ENCODE peak calls at places on chromosome 3, in five cellular contexts. V is neuronal stem cell, G is H1, H is IMR-90, N is mesendoderm. J is an unnamed sample.

GRCh38 chr3:129599607-129600006 is 6.9 kb downstream of the PLXND1 start:
- DNase-seq in G (peak; percentile 69), H (peak; percentile 82), N (peak; percentile 96), V (no peak), J (peak; percentile 88)

GRCh38 chr3:64584193-64584592 is 103.6 kb downstream of the ADAMTS9 start:
- DNase-seq in H (no peak), G (no peak), V (no peak), N (no peak), J (no peak)

GRCh38 chr3:39378092-39378491 is 5.1 kb upstream of the SLC25A38 start:
- DNase-seq in H (peak; percentile 18), G (peak; percentile 69), N (peak; percentile 83), V (peak; percentile 14), J (peak; percentile 82)

GRCh38 chr3:134387293-134387692 is 13.0 kb upstream of the AMOTL2 start:
- DNase-seq in V (no peak), N (no peak), H (no peak), G (no peak), J (no peak)

GRCh38 chr3:33271324-33271723 is 5.9 kb upstream of the FBXL2 start:
- DNase-seq in V (no peak), N (no peak), H (no peak), G (no peak), J (no peak)

GRCh38 chr3:136979684-136980083 is 21.9 kb downstream of the IL20RB start:
- DNase-seq in N (no peak), G (no peak), V (no peak), H (peak; percentile 72), J (no peak)

GRCh38 chr3:171251842-171252241 is 208.4 kb downstream of the TNIK start:
- DNase-seq in V (no peak), H (no peak), G (no peak), N (peak; percentile 57), J (no peak)

GRCh38 chr3:74045000-74045399 is 420.3 kb upstream of the PDZRN3 start:
- DNase-seq in V (no peak), N (no peak), G (no peak), H (no peak), J (no peak)

GRCh38 chr3:58202917-58203360 is 7.8 kb downstream of the DNASE1L3 start:
- DNase-seq in N (no peak), V (no peak), G (no peak), H (no peak), J (no peak)

GRCh38 chr3:188807002-188807401 is 364.8 kb upstream of the TPRG1 start:
- DNase-seq in V (no peak), N (peak; percentile 38), H (peak; percentile 23), G (no peak), J (no peak)

GRCh38 chr3:35773398-35773797 is 134.1 kb downstream of the ARPP21 start:
- DNase-seq in G (no peak), N (no peak), V (no peak), H (no peak), J (no peak)

GRCh38 chr3:33942483-33943150 is 144.2 kb downstream of the PDCD6IP start:
- DNase-seq in H (peak; percentile 45), G (no peak), V (no peak), N (no peak), J (no peak)

GRCh38 chr3:4983739-4984510 is 4.7 kb downstream of the BHLHE40 start:
- DNase-seq in G (no peak), N (peak; percentile 80), H (peak; percentile 92), V (no peak), J (no peak)

GRCh38 chr3:142958707-142959106 is 4.8 kb downstream of the PAQR9 start:
- DNase-seq in H (peak; percentile 49), V (no peak), G (no peak), N (no peak), J (no peak)

GRCh38 chr3:177427540-177427939 is 230.3 kb upstream of the TBL1XR1 start:
- DNase-seq in N (no peak), G (no peak), V (no peak), H (peak; percentile 74), J (no peak)

GRCh38 chr3:159169828-159170227 is 368.0 kb downstream of the MFSD1 start:
- DNase-seq in H (peak; percentile 53), G (no peak), V (no peak), N (no peak), J (no peak)

GRCh38 chr3:5194801-5195509 is 7.4 kb downstream of the EDEM1 start:
- DNase-seq in N (peak; percentile 77), H (peak; percentile 91), V (no peak), G (no peak), J (no peak)

GRCh38 chr3:78277793-78278192 is 1237.9 kb downstream of the ROBO2 start:
- DNase-seq in G (no peak), H (no peak), V (no peak), N (no peak), J (no peak)

GRCh38 chr3:127721536-127721935 is 48.8 kb downstream of the ABTB1 start:
- DNase-seq in H (no peak), N (no peak), V (no peak), G (no peak), J (no peak)

GRCh38 chr3:24242012-24242698 is 252.5 kb downstream of the THRB start:
- DNase-seq in G (no peak), H (peak; percentile 45), N (peak; percentile 12), V (no peak), J (no peak)

GRCh38 chr3:160291909-160292299 is 66.7 kb downstream of the C3orf80 start:
- DNase-seq in H (no peak), G (no peak), N (no peak), V (no peak), J (no peak)

GRCh38 chr3:132593950-132594328 is 3.1 kb upstream of the ACKR4 start:
- DNase-seq in N (no peak), G (no peak), V (no peak), H (peak; percentile 85), J (no peak)

GRCh38 chr3:132325634-132326033 is 8.4 kb downstream of the ACP3 start:
- DNase-seq in G (no peak), N (no peak), V (no peak), H (no peak), J (no peak)

GRCh38 chr3:31100519-31100918 is 206.1 kb upstream of the GADL1 start:
- DNase-seq in H (no peak), V (no peak), N (no peak), G (no peak), J (no peak)

GRCh38 chr3:30539772-30540171 is 66.6 kb upstream of the TGFBR2 start:
- DNase-seq in G (no peak), N (no peak), V (no peak), H (peak; percentile 88), J (no peak)

GRCh38 chr3:30631237-30631961 is 25.0 kb downstream of the TGFBR2 start:
- DNase-seq in N (no peak), H (no peak), V (no peak), G (no peak), J (no peak)

GRCh38 chr3:6994081-6994668 is 133.3 kb downstream of the GRM7 start:
- DNase-seq in G (no peak), V (no peak), H (no peak), N (peak; percentile 43), J (no peak)

GRCh38 chr3:50192689-50193141 is 1.3 kb downstream of the GNAT1 start:
- DNase-seq in G (peak; percentile 100), H (peak; percentile 40), V (peak; percentile 80), N (peak; percentile 76), J (peak; percentile 87)

GRCh38 chr3:187957209-187957981 is 196.6 kb upstream of the LPP start:
- DNase-seq in N (no peak), G (no peak), V (no peak), H (no peak), J (no peak)

GRCh38 chr3:191139771-191140170 is 59.3 kb upstream of the OSTN start:
- DNase-seq in H (no peak), N (no peak), V (no peak), G (no peak), J (no peak)

GRCh38 chr3:57151021-57151449 is 14.1 kb downstream of the IL17RD start:
- DNase-seq in H (peak; percentile 20), N (no peak), V (no peak), G (no peak), J (no peak)

GRCh38 chr3:123788706-123789105 is 95.4 kb downstream of the MYLK start:
- DNase-seq in H (peak; percentile 61), N (peak; percentile 56), G (no peak), V (no peak), J (no peak)
- H2BK5ac ChIP-seq in H (peak overlapping the region; percentile 97), N (peak overlapping the region; percentile 99), G (no peak overlapping the region), V (no peak overlapping the region), J (no peak overlapping the region)

GRCh38 chr3:46200211-46200610 is 7.9 kb downstream of the CCR1 start:
- DNase-seq in N (no peak), V (no peak), H (no peak), G (no peak), J (no peak)

GRCh38 chr3:46192939-46193338 is 15.2 kb downstream of the CCR1 start:
- DNase-seq in N (no peak), G (no peak), V (no peak), H (no peak), J (no peak)

GRCh38 chr3:46193436-46193835 is 14.7 kb downstream of the CCR1 start:
- DNase-seq in G (no peak), N (no peak), H (no peak), V (no peak), J (no peak)

GRCh38 chr3:46194868-46195553 is 13.1 kb downstream of the CCR1 start:
- DNase-seq in H (no peak), G (no peak), V (no peak), N (no peak), J (no peak)

DNA sequence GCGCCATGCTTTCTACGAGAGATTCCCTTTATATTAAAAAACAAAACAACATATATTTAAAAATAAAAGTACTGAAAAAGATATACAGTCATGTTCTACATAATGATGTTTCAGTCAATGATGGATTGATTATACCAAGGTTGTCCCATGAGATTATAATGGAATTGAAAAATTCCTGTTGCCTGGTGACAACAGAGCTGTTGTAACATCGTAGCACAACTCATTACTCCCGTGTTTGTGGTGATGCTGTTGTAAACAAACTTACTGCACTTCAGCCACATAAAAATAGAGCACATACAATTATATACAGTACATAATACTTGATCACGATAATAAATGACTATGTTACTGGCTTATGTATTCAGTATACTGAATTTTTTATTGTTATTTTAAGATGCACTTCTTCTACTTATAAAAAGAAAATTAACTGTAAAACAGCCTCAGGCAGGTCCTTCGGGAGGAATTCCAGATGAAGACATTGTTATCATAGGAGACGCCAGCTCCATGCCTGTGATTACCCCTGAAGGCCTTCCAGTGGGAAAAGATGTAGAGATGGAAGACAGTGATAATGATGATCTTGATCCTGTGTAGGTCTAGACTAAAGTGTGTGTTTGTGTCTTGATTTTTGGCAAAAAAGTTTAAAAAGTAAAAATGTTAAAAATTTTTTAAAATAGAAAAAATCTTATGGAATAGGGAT is 11.7 kb downstream of the CCR1 start:
- DNase-seq in G (no peak), H (no peak), N (no peak), V (no peak), J (no peak)
- H2BK5ac ChIP-seq in G (no peak overlapping the region), H (no peak overlapping the region), N (no peak overlapping the region), V (no peak overlapping the region), J (no peak overlapping the region)

GRCh38 chr3:169771651-169772529 is 1.3 kb upstream of the MYNN start:
- DNase-seq in H (peak; percentile 72), G (peak; percentile 71), V (peak; percentile 92), N (peak; percentile 90), J (peak; percentile 74)
- H2BK5ac ChIP-seq in H (peak overlapping the region; percentile 86), G (no peak overlapping the region), V (no peak overlapping the region), N (no peak overlapping the region), J (no peak overlapping the region)

DNA sequence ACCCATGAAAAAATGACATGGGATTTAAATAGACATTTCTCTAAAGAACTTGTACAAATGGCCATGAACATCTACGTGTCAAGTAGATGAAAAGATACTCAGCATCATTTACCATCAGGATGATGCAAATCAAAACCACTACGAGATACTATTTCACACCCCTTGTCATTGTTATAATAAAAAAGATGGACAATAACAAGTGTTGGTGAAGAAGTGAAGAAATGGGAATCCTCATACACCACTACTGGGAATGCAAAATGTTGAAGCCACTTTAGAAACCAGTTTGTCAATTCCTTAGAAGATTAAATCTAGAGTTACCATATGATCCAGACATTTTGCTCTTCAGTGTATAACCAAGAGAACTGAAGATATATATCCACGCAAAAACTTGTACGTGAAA is 57.9 kb downstream of the TIMP4 start:
- DNase-seq in G (no peak), H (no peak), N (no peak), V (no peak), J (no peak)
- H2BK5ac ChIP-seq in G (no peak overlapping the region), H (no peak overlapping the region), N (no peak overlapping the region), V (no peak overlapping the region), J (no peak overlapping the region)

J was measured in H9.